ENCODE peak calls at places on chromosome 22, in five cellular contexts. One of them, this sample, is unnamed.

GRCh38 chr22:23984430-23984829 is 4.5 kb downstream of the GSTT2 start:
- DNase-seq in HCEC 1CT: no peak
- DNase-seq in activated T-helper 2 cell treated with anti-CD3 and anti-CD28 coated beads, Interferon-gamma antibody, Interleukin-2, Interleukin-4, amounts not matched to agents 10 μg/mL and 5 μg/mL and 100 μg/mL, durations not matched to agents 14 hours and 24 hours and 36 hours: peak
- DNase-seq in anterior cingulate cortex: no peak
- DNase-seq in activated T-helper 1 cell treated with Interleukin-2 at 50 U/mL for 16 hours: no peak
- DNase-seq in this sample: peak

GRCh38 chr22:41539146-41540005 is 4.9 kb downstream of the POLR3H start:
- DNase-seq in anterior cingulate cortex: no peak
- DNase-seq in activated T-helper 1 cell treated with Interleukin-2 at 50 U/mL for 16 hours: no peak
- DNase-seq in HCEC 1CT: no peak
- DNase-seq in activated T-helper 2 cell treated with anti-CD3 and anti-CD28 coated beads, Interferon-gamma antibody, Interleukin-2, Interleukin-4, amounts not matched to agents 10 μg/mL and 5 μg/mL and 100 μg/mL, durations not matched to agents 14 hours and 24 hours and 36 hours: no peak
- DNase-seq in this sample: no peak

GRCh38 chr22:49239264-49240015 is 588.2 kb downstream of the BRD1 start:
- DNase-seq in HCEC 1CT: no peak
- DNase-seq in activated T-helper 1 cell treated with Interleukin-2 at 50 U/mL for 16 hours: no peak
- DNase-seq in activated T-helper 2 cell treated with anti-CD3 and anti-CD28 coated beads, Interferon-gamma antibody, Interleukin-2, Interleukin-4, amounts not matched to agents 10 μg/mL and 5 μg/mL and 100 μg/mL, durations not matched to agents 14 hours and 24 hours and 36 hours: no peak
- DNase-seq in anterior cingulate cortex: no peak
- DNase-seq in this sample: no peak

GRCh38 chr22:47131611-47132427 is 369.4 kb downstream of the TBC1D22A start:
- DNase-seq in anterior cingulate cortex: no peak
- DNase-seq in HCEC 1CT: no peak
- DNase-seq in activated T-helper 2 cell treated with anti-CD3 and anti-CD28 coated beads, Interferon-gamma antibody, Interleukin-2, Interleukin-4, amounts not matched to agents 10 μg/mL and 5 μg/mL and 100 μg/mL, durations not matched to agents 14 hours and 24 hours and 36 hours: no peak
- DNase-seq in activated T-helper 1 cell treated with Interleukin-2 at 50 U/mL for 16 hours: no peak
- DNase-seq in this sample: no peak

GRCh38 chr22:46033256-46034200 is 56.6 kb upstream of the WNT7B start:
- DNase-seq in anterior cingulate cortex: no peak
- DNase-seq in HCEC 1CT: no peak
- DNase-seq in activated T-helper 2 cell treated with anti-CD3 and anti-CD28 coated beads, Interferon-gamma antibody, Interleukin-2, Interleukin-4, amounts not matched to agents 10 μg/mL and 5 μg/mL and 100 μg/mL, durations not matched to agents 14 hours and 24 hours and 36 hours: no peak
- DNase-seq in activated T-helper 1 cell treated with Interleukin-2 at 50 U/mL for 16 hours: no peak
- DNase-seq in this sample: peak

GRCh38 chr22:44365832-44366231 is 53.1 kb upstream of the SHISAL1 start:
- DNase-seq in activated T-helper 1 cell treated with Interleukin-2 at 50 U/mL for 16 hours: no peak
- DNase-seq in activated T-helper 2 cell treated with anti-CD3 and anti-CD28 coated beads, Interferon-gamma antibody, Interleukin-2, Interleukin-4, amounts not matched to agents 10 μg/mL and 5 μg/mL and 100 μg/mL, durations not matched to agents 14 hours and 24 hours and 36 hours: no peak
- DNase-seq in anterior cingulate cortex: no peak
- DNase-seq in HCEC 1CT: no peak
- DNase-seq in this sample: no peak

GRCh38 chr22:39384750-39385480 is 14.7 kb upstream of the TAB1 start:
- DNase-seq in activated T-helper 2 cell treated with anti-CD3 and anti-CD28 coated beads, Interferon-gamma antibody, Interleukin-2, Interleukin-4, amounts not matched to agents 10 μg/mL and 5 μg/mL and 100 μg/mL, durations not matched to agents 14 hours and 24 hours and 36 hours: no peak
- DNase-seq in HCEC 1CT: no peak
- DNase-seq in anterior cingulate cortex: no peak
- DNase-seq in activated T-helper 1 cell treated with Interleukin-2 at 50 U/mL for 16 hours: no peak
- DNase-seq in this sample: peak

GRCh38 chr22:36577019-36577418 is 48.1 kb upstream of the EIF3D start:
- DNase-seq in activated T-helper 1 cell treated with Interleukin-2 at 50 U/mL for 16 hours: no peak
- DNase-seq in HCEC 1CT: peak
- DNase-seq in anterior cingulate cortex: no peak
- DNase-seq in activated T-helper 2 cell treated with anti-CD3 and anti-CD28 coated beads, Interferon-gamma antibody, Interleukin-2, Interleukin-4, amounts not matched to agents 10 μg/mL and 5 μg/mL and 100 μg/mL, durations not matched to agents 14 hours and 24 hours and 36 hours: no peak
- DNase-seq in this sample: peak

GRCh38 chr22:45172872-45173585 is 9.3 kb downstream of the NUP50 start:
- DNase-seq in activated T-helper 1 cell treated with Interleukin-2 at 50 U/mL for 16 hours: no peak
- DNase-seq in anterior cingulate cortex: no peak
- DNase-seq in activated T-helper 2 cell treated with anti-CD3 and anti-CD28 coated beads, Interferon-gamma antibody, Interleukin-2, Interleukin-4, amounts not matched to agents 10 μg/mL and 5 μg/mL and 100 μg/mL, durations not matched to agents 14 hours and 24 hours and 36 hours: no peak
- DNase-seq in HCEC 1CT: no peak
- DNase-seq in this sample: no peak

GRCh38 chr22:26642465-26643367 is 14.7 kb upstream of the MIAT start:
- DNase-seq in activated T-helper 2 cell treated with anti-CD3 and anti-CD28 coated beads, Interferon-gamma antibody, Interleukin-2, Interleukin-4, amounts not matched to agents 10 μg/mL and 5 μg/mL and 100 μg/mL, durations not matched to agents 14 hours and 24 hours and 36 hours: peak
- DNase-seq in activated T-helper 1 cell treated with Interleukin-2 at 50 U/mL for 16 hours: peak
- DNase-seq in anterior cingulate cortex: no peak
- DNase-seq in HCEC 1CT: no peak
- DNase-seq in this sample: no peak

GRCh38 chr22:24338701-24339451 is 68.2 kb downstream of the SPECC1L start:
- DNase-seq in activated T-helper 1 cell treated with Interleukin-2 at 50 U/mL for 16 hours: no peak
- DNase-seq in activated T-helper 2 cell treated with anti-CD3 and anti-CD28 coated beads, Interferon-gamma antibody, Interleukin-2, Interleukin-4, amounts not matched to agents 10 μg/mL and 5 μg/mL and 100 μg/mL, durations not matched to agents 14 hours and 24 hours and 36 hours: no peak
- DNase-seq in anterior cingulate cortex: no peak
- DNase-seq in HCEC 1CT: peak
- DNase-seq in this sample: peak

GRCh38 chr22:20205964-20206708 is 55.3 kb upstream of the CCDC188 start:
- DNase-seq in anterior cingulate cortex: no peak
- DNase-seq in activated T-helper 1 cell treated with Interleukin-2 at 50 U/mL for 16 hours: peak
- DNase-seq in activated T-helper 2 cell treated with anti-CD3 and anti-CD28 coated beads, Interferon-gamma antibody, Interleukin-2, Interleukin-4, amounts not matched to agents 10 μg/mL and 5 μg/mL and 100 μg/mL, durations not matched to agents 14 hours and 24 hours and 36 hours: peak
- DNase-seq in HCEC 1CT: peak
- DNase-seq in this sample: peak

GRCh38 chr22:16806401-16806800 is 18.8 kb downstream of the XKR3 start:
- DNase-seq in activated T-helper 2 cell treated with anti-CD3 and anti-CD28 coated beads, Interferon-gamma antibody, Interleukin-2, Interleukin-4, amounts not matched to agents 10 μg/mL and 5 μg/mL and 100 μg/mL, durations not matched to agents 14 hours and 24 hours and 36 hours: no peak
- DNase-seq in HCEC 1CT: no peak
- DNase-seq in anterior cingulate cortex: no peak
- DNase-seq in activated T-helper 1 cell treated with Interleukin-2 at 50 U/mL for 16 hours: no peak
- DNase-seq in this sample: no peak

GRCh38 chr22:41383085-41383484 is 1.3 kb downstream of the TEF start:
- DNase-seq in anterior cingulate cortex: no peak
- DNase-seq in activated T-helper 1 cell treated with Interleukin-2 at 50 U/mL for 16 hours: no peak
- DNase-seq in HCEC 1CT: no peak
- DNase-seq in activated T-helper 2 cell treated with anti-CD3 and anti-CD28 coated beads, Interferon-gamma antibody, Interleukin-2, Interleukin-4, amounts not matched to agents 10 μg/mL and 5 μg/mL and 100 μg/mL, durations not matched to agents 14 hours and 24 hours and 36 hours: no peak
- DNase-seq in this sample: no peak

GRCh38 chr22:25822344-25822743 is 80.4 kb downstream of the MYO18B start:
- DNase-seq in HCEC 1CT: no peak
- DNase-seq in anterior cingulate cortex: no peak
- DNase-seq in activated T-helper 1 cell treated with Interleukin-2 at 50 U/mL for 16 hours: no peak
- DNase-seq in activated T-helper 2 cell treated with anti-CD3 and anti-CD28 coated beads, Interferon-gamma antibody, Interleukin-2, Interleukin-4, amounts not matched to agents 10 μg/mL and 5 μg/mL and 100 μg/mL, durations not matched to agents 14 hours and 24 hours and 36 hours: no peak
- DNase-seq in this sample: no peak

GRCh38 chr22:41327124-41327523 is 25.8 kb downstream of the ZC3H7B start:
- DNase-seq in activated T-helper 2 cell treated with anti-CD3 and anti-CD28 coated beads, Interferon-gamma antibody, Interleukin-2, Interleukin-4, amounts not matched to agents 10 μg/mL and 5 μg/mL and 100 μg/mL, durations not matched to agents 14 hours and 24 hours and 36 hours: no peak
- DNase-seq in anterior cingulate cortex: peak
- DNase-seq in HCEC 1CT: no peak
- DNase-seq in activated T-helper 1 cell treated with Interleukin-2 at 50 U/mL for 16 hours: no peak
- DNase-seq in this sample: no peak

GRCh38 chr22:17890245-17890671 is 116.0 kb upstream of the BID start:
- DNase-seq in anterior cingulate cortex: no peak
- DNase-seq in activated T-helper 1 cell treated with Interleukin-2 at 50 U/mL for 16 hours: no peak
- DNase-seq in activated T-helper 2 cell treated with anti-CD3 and anti-CD28 coated beads, Interferon-gamma antibody, Interleukin-2, Interleukin-4, amounts not matched to agents 10 μg/mL and 5 μg/mL and 100 μg/mL, durations not matched to agents 14 hours and 24 hours and 36 hours: no peak
- DNase-seq in HCEC 1CT: no peak
- DNase-seq in this sample: peak

GRCh38 chr22:20211997-20212753 is 55.9 kb downstream of the RTN4R start:
- DNase-seq in anterior cingulate cortex: peak
- DNase-seq in activated T-helper 1 cell treated with Interleukin-2 at 50 U/mL for 16 hours: no peak
- DNase-seq in activated T-helper 2 cell treated with anti-CD3 and anti-CD28 coated beads, Interferon-gamma antibody, Interleukin-2, Interleukin-4, amounts not matched to agents 10 μg/mL and 5 μg/mL and 100 μg/mL, durations not matched to agents 14 hours and 24 hours and 36 hours: no peak
- DNase-seq in HCEC 1CT: peak
- DNase-seq in this sample: peak

GRCh38 chr22:17077255-17077654 is 7.5 kb upstream of the IL17RA start:
- DNase-seq in anterior cingulate cortex: no peak
- DNase-seq in activated T-helper 2 cell treated with anti-CD3 and anti-CD28 coated beads, Interferon-gamma antibody, Interleukin-2, Interleukin-4, amounts not matched to agents 10 μg/mL and 5 μg/mL and 100 μg/mL, durations not matched to agents 14 hours and 24 hours and 36 hours: no peak
- DNase-seq in HCEC 1CT: peak
- DNase-seq in activated T-helper 1 cell treated with Interleukin-2 at 50 U/mL for 16 hours: no peak
- DNase-seq in this sample: peak

This sample was measured in IMR-90.